ENCODE peak calls at places on chromosomes 7 and 10, in seven cellular contexts. G is fibroblast of mammary gland, M is heart left ventricle, U is MM.1S, I is skeletal muscle cell, F is cardiac muscle cell, K is GM12865. E is an unnamed sample.

GRCh38 chr7:5695037-5695708 is 86.3 kb downstream of the RNF216 start:
- DNase-seq in G (peak), M (peak), U (no peak), I (peak), F (no peak), K (peak), E (peak)

GRCh38 chr10:14564268-14564744 is 210.4 kb downstream of the FAM107B start:
- DNase-seq in G (no peak), M (no peak), U (no peak), I (no peak), F (no peak), K (peak), E (peak)

GRCh38 chr7:33849004-33849403 is 56.3 kb upstream of the BMPER start:
- DNase-seq in G (peak), M (no peak), U (no peak), I (no peak), F (no peak), K (no peak), E (no peak)

GRCh38 chr7:158617737-158618128 is 30.1 kb upstream of the PTPRN2 start:
- DNase-seq in G (peak), M (no peak), U (no peak), I (no peak), F (no peak), K (no peak), E (no peak)

GRCh38 chr7:47357863-47358262 is 224.0 kb downstream of the TNS3 start:
- DNase-seq in G (no peak), M (no peak), U (no peak), I (no peak), F (no peak), K (peak), E (no peak)

GRCh38 chr7:82672078-82672477 is 228.5 kb upstream of the CACNA2D1 start:
- DNase-seq in G (no peak), M (no peak), U (no peak), I (no peak), F (no peak), K (no peak), E (no peak)

GRCh38 chr10:14384096-14384730 is 53.5 kb upstream of the FRMD4A start:
- DNase-seq in G (no peak), M (no peak), U (no peak), I (no peak), F (no peak), K (no peak), E (no peak)

GRCh38 chr7:93176961-93177580 is 28.9 kb upstream of the SAMD9L start:
- DNase-seq in G (no peak), M (no peak), U (no peak), I (no peak), F (no peak), K (no peak), E (no peak)

GRCh38 chr7:150986099-150986512 is 4.7 kb upstream of the NOS3 start:
- DNase-seq in G (peak), M (peak), U (peak), I (no peak), F (peak), K (peak), E (no peak)

GRCh38 chr10:87659571-87660483 is at the start of gene PAPSS2:
- DNase-seq in G (peak), M (peak), U (no peak), I (no peak), F (peak), K (peak), E (no peak)

GRCh38 chr7:25580156-25580555 is 351.9 kb upstream of the NPVF start:
- DNase-seq in G (no peak), M (no peak), U (no peak), I (no peak), F (no peak), K (no peak), E (no peak)

GRCh38 chr10:61899663-61899996 is 1.9 kb upstream of the ARID5B start:
- DNase-seq in G (no peak), M (no peak), U (no peak), I (no peak), F (no peak), K (no peak), E (no peak)

GRCh38 chr10:11178606-11179221 is 161.0 kb downstream of the CELF2 start:
- DNase-seq in G (peak), M (peak), U (peak), I (no peak), F (peak), K (peak), E (peak)

DNA sequence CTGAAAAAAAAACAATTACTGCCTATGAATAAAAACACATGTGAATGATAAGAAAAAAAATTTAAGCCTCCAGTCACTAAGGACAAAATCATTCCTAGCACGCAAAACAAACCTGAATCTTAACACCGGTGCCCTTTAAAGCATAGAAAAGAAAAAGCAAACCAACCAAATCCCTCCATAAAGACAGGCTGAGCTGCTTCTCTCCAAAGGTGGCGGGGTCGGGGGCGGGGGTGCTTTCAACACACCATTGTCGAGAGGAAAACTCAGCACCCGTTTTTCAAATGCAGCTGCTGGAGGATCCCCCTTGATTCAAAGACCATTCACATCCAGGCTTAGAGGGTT is 1.4 kb downstream of the ST8SIA6 start:
- DNase-seq in G (no peak), M (no peak), U (no peak), I (no peak), F (no peak), K (no peak), E (no peak)
- H3K4me3 ChIP-seq in G (no peak), M (peak), U (no peak), I (peak), F (peak), K (no peak), E (peak)

GRCh38 chr10:74977072-74977471 is 134.4 kb upstream of the SAMD8 start:
- DNase-seq in G (no peak), M (no peak), U (no peak), I (no peak), F (no peak), K (no peak), E (no peak)

GRCh38 chr10:74973993-74974392 is 137.5 kb upstream of the SAMD8 start:
- DNase-seq in G (no peak), M (no peak), U (no peak), I (no peak), F (no peak), K (no peak), E (no peak)

GRCh38 chr10:74976565-74976964 is 134.9 kb upstream of the SAMD8 start:
- DNase-seq in G (no peak), M (no peak), U (no peak), I (no peak), F (no peak), K (peak), E (no peak)

GRCh38 chr10:74977913-74978847 is 133.3 kb upstream of the SAMD8 start:
- DNase-seq in G (no peak), M (no peak), U (peak), I (no peak), F (no peak), K (peak), E (peak)

GRCh38 chr10:74975758-74976157 is 135.7 kb upstream of the SAMD8 start:
- DNase-seq in G (no peak), M (no peak), U (no peak), I (no peak), F (no peak), K (no peak), E (no peak)
- H3K4me3 ChIP-seq in G (no peak), M (no peak), U (no peak), I (no peak), F (no peak), K (no peak), E (no peak)

GRCh38 chr10:113856563-113856962 is 2.1 kb downstream of the NHLRC2 start:
- DNase-seq in G (peak), M (no peak), U (no peak), I (no peak), F (no peak), K (peak), E (no peak)
- H3K4me3 ChIP-seq in G (peak), M (peak), U (no peak), I (peak), F (peak), K (peak), E (no peak)

GRCh38 chr7:142804715-142805114 is 33.9 kb downstream of the PRSS2 start:
- DNase-seq in G (no peak), M (no peak), U (no peak), I (no peak), F (no peak), K (no peak), E (peak)
- H3K4me3 ChIP-seq in G (no peak), M (no peak), U (no peak), I (no peak), F (no peak), K (no peak), E (no peak)

DNA sequence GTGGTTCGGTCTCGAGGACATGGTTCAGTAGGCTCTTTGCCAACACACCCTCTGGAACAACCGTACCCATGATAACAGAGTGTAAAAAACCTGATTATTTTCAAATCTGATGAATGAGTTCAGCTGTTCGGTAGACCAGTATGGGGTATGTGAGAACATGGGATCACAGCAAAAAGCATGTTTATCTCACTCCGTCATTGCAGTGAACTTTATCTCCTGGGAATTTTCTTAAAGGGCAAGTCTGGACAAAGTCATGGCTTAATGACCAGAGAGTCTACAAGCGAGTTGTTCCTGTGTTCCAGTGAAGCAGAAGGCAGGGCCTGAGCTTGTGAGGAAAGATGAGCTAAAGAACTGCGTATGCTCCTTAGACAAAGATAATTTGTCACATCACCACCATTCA is 219.7 kb downstream of the TRIL start:
- DNase-seq in G (peak), M (no peak), U (no peak), I (no peak), F (no peak), K (no peak), E (no peak)
- H3K4me3 ChIP-seq in G (no peak), M (no peak), U (no peak), I (no peak), F (no peak), K (no peak), E (no peak)

GRCh38 chr10:101222683-101223273 is 6.5 kb downstream of the LBX1 start:
- DNase-seq in G (no peak), M (no peak), U (no peak), I (no peak), F (no peak), K (no peak), E (no peak)
- H3K4me3 ChIP-seq in G (peak), M (peak), U (peak), I (no peak), F (no peak), K (no peak), E (no peak)